ENCODE peak calls at places on chromosomes 7 and 10, in four cellular contexts. H is tibial nerve, F is fibroblast of mammary gland, I is OCI-LY7. D is an unnamed sample.

GRCh38 chr7:8384901-8385300 is 48.5 kb upstream of the NXPH1 start:
- DNase-seq in H (no peak), F (no peak), I (no peak), D (no peak)

GRCh38 chr7:120226188-120226587 is 46.8 kb upstream of the KCND2 start:
- DNase-seq in H (no peak), F (no peak), I (no peak), D (no peak)

GRCh38 chr10:79452174-79452611 is 6.8 kb upstream of the ZCCHC24 start:
- DNase-seq in H (no peak), F (no peak), I (no peak), D (no peak)

GRCh38 chr7:69018200-69018599 is 580.1 kb upstream of the AUTS2 start:
- DNase-seq in H (no peak), F (no peak), I (peak; percentile 17), D (peak; percentile 5)

GRCh38 chr10:31644931-31645633 is 283.5 kb downstream of the ARHGAP12 start:
- DNase-seq in H (no peak), F (peak; percentile 77), I (no peak), D (no peak)

GRCh38 chr7:1204460-1204859 is 28.2 kb upstream of the UNCX start:
- DNase-seq in H (no peak), F (no peak), I (no peak), D (no peak)

GRCh38 chr7:2894118-2894940 is 50.2 kb upstream of the GNA12 start:
- DNase-seq in H (no peak), F (no peak), I (peak; percentile 91), D (no peak)

GRCh38 chr10:110636932-110637557 is 7.1 kb upstream of the RBM20 start:
- DNase-seq in H (no peak), F (no peak), I (no peak), D (no peak)

GRCh38 chr7:8217200-8218068 is 44.5 kb downstream of the ICA1 start:
- DNase-seq in H (no peak), F (peak; percentile 76), I (peak; percentile 85), D (peak; percentile 87)

GRCh38 chr7:45595809-45596664 is 21.9 kb downstream of the ADCY1 start:
- DNase-seq in H (no peak), F (no peak), I (no peak), D (no peak)

GRCh38 chr7:27972272-27972671 is 208.3 kb downstream of the JAZF1 start:
- DNase-seq in H (no peak), F (no peak), I (no peak), D (no peak)

GRCh38 chr10:17100586-17100985 is 29.0 kb downstream of the CUBN start:
- DNase-seq in H (no peak), F (peak; percentile 70), I (no peak), D (no peak)
- H3K4me3 ChIP-seq in H (no peak overlapping the region), F (no peak overlapping the region), I (no peak overlapping the region), D (no peak overlapping the region)

DNA sequence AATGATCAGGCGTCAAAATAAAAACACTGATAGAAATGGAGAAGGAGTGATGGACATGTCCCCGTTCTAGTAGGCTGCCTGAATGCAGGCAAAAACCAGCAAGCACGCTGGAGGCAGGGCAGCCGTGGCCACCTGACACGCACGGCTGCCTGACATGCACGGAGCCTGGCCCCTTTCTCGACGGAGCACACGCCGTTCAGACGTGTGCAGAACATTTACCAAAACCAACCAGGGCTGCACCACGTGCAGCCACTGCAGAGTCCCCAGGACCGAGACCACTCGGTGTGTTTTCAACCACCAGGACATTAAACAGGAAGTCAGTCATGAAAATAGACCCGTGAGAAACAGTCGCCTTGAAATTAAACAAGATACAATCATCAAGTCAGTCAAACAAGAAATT is 61.9 kb upstream of the NKX6-2 start:
- DNase-seq in H (no peak), F (no peak), I (no peak), D (no peak)
- TF ChIP-seq CTCF in H (no peak), F (no peak), I (no peak), D (no peak)

DNA sequence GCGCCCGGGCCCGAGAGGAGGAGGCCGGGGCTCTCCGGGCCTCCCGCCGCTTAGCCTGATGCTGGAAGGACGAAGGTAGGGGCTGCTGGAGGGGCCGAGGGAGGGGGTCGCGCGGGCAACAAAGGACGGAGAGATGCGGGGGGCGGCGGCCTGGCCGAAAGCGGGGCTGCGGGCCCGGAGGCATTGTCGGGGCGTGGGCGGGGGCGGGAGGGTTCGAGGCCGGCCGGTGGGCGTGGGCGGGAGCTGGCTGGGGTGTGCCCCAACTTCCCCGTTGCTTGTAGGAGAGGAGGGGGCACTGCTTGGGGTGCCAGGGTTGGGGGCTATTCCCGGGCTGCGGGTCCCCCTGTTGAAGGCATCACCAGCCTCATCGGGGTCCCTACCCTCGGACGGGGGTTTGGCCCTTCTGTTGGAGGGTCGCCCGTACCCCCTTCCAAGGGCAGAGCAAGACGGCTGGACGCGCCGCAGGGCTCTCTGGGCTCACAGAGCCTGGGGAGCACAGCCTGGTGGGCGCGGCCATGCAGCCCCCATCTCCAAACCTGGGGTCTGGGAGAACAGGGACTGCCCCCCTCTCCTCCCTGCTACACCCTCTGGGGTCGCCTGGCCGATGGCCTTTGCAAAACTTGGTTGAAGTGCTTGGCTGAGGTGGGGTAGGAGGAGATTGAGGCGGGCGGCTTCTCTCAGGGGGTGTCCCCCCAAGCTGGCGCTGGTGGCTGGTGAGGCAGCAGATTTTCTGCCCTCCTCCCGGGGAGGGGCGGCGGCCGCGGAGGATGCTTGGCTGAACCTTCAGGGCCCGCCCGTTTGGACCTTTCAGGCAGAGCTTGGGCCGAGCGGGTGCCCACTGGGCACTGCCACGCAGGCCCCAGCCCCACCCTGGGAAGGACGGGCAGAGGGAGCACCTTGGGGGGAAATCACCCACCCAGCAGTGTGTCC is 718 bp downstream of the CLIP2 start:
- DNase-seq in H (no peak), F (no peak), I (no peak), D (no peak)
- H3K4me3 ChIP-seq in H (peak overlapping the region; percentile 90), F (peak overlapping the region; percentile 81), I (peak overlapping the region; percentile 74), D (peak overlapping the region; percentile 72)

GRCh38 chr7:132577206-132578049 is 1.2 kb upstream of the PLXNA4 start:
- DNase-seq in H (peak; percentile 42), F (peak; percentile 43), I (no peak), D (peak; percentile 70)
- TF ChIP-seq CTCF in H (no peak), F (no peak), I (no peak), D (no peak)

GRCh38 chr7:26526288-26526587 is 234.6 kb downstream of the SNX10 start:
- DNase-seq in H (no peak), F (no peak), I (no peak), D (no peak)
- H3K4me3 ChIP-seq in H (no peak overlapping the region), F (no peak overlapping the region), I (no peak overlapping the region), D (no peak overlapping the region)

GRCh38 chr10:123581656-123582055 is 84.5 kb upstream of the GPR26 start:
- DNase-seq in H (no peak), F (no peak), I (no peak), D (no peak)

GRCh38 chr10:123582084-123582989 is 83.8 kb upstream of the GPR26 start:
- DNase-seq in H (peak; percentile 62), F (peak; percentile 64), I (peak; percentile 66), D (peak; percentile 83)

GRCh38 chr10:123584419-123584775 is 81.8 kb upstream of the GPR26 start:
- DNase-seq in H (no peak), F (no peak), I (no peak), D (no peak)

GRCh38 chr10:123585477-123586445 is 80.4 kb upstream of the GPR26 start:
- DNase-seq in H (no peak), F (no peak), I (no peak), D (no peak)

DNA sequence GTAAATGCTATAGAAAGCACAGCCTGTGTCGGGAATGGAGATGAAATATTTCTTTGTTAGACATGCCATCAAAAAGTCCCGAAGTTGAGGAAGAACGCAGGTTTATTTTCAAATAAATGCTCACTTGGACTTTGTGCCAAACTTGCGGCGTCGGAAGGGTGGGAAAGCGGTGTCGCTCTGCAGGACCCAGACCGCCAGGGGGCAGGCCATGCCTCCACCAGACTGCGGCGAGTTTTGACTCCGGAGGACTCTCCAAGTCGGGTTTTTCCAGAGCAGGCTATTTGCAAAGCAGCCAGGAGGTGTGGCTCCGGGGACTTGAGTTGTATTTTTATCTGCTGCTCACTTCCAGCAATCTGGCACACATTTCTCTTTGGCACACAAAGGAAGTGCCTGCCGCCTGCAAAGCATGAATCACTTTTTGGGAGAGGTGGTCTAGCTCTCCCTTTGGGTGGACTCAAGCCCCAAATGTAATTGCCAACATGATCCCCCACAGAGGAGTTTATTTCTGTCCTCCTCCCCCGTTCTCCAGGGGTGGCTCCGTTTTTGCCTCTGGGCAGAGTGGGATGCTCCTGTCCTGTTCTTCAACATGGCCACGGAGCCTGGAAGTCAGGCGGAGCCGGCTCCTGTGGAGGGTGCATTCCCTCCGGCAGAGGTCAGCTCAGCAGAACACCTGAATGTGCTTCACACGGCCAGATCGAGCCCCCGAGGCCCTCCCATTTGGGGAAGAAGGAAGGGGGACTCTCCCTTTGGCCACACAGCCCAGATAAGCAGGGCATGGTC is 82.3 kb upstream of the GPR26 start:
- DNase-seq in H (peak; percentile 60), F (peak; percentile 76), I (no peak), D (peak; percentile 76)
- TF ChIP-seq CTCF in H (peak; percentile 76), F (peak; percentile 81), I (no peak), D (peak; percentile 82)